ENCODE peak calls at places on chromosomes 16 and 17, in four cellular contexts. D, H, O and B are unnamed samples.

GRCh38 chr16:84635702-84636101 is 12.6 kb upstream of the KLHL36 start:
- DNase-seq in O (no peak), H (no peak), D (no peak), B (no peak)

GRCh38 chr17:153851-154250 is 16.5 kb downstream of the SCGB1C2 start:
- DNase-seq in O (no peak), H (no peak), D (no peak), B (no peak)

GRCh38 chr16:71540-72341 is 690 bp downstream of the RHBDF1 start:
- DNase-seq in H (no peak), D (peak; percentile 67), O (no peak), B (peak; percentile 79)

GRCh38 chr17:60941028-60941427 is 263.4 kb downstream of the BCAS3 start:
- DNase-seq in H (peak; percentile 0), D (peak; percentile 68), O (no peak), B (no peak)

GRCh38 chr16:53456625-53457024 is 22.4 kb downstream of the RBL2 start:
- DNase-seq in D (no peak), O (no peak), H (no peak), B (no peak)

GRCh38 chr17:47895254-47895855 is 681 bp upstream of the SP2 start:
- DNase-seq in O (no peak), H (peak; percentile 32), D (no peak), B (peak; percentile 60)

GRCh38 chr16:30899794-30900193 is 3.4 kb downstream of the CTF1 start:
- DNase-seq in D (no peak), H (no peak), O (no peak), B (no peak)

GRCh38 chr16:56207421-56207820 is 16.1 kb downstream of the GNAO1 start:
- DNase-seq in H (no peak), O (no peak), D (no peak), B (no peak)

GRCh38 chr17:68843522-68843921 is 111.7 kb downstream of the ABCA8 start:
- DNase-seq in D (no peak), H (no peak), O (no peak), B (no peak)

GRCh38 chr16:17629936-17630335 is 159.2 kb upstream of the XYLT1 start:
- DNase-seq in H (no peak), D (no peak), O (no peak), B (no peak)

GRCh38 chr17:40415390-40415789 is 2.3 kb downstream of the TOP2A start:
- DNase-seq in H (no peak), D (no peak), O (peak; percentile 6), B (no peak)

GRCh38 chr16:25707982-25708583 is 16.3 kb downstream of the HS3ST4 start:
- DNase-seq in O (no peak), H (no peak), D (peak; percentile 21), B (no peak)

GRCh38 chr17:3843935-3844516 is 2.0 kb downstream of the NCBP3 start:
- DNase-seq in O (peak; percentile 2), H (no peak), D (no peak), B (no peak)

GRCh38 chr17:28550858-28551257 is 1.6 kb downstream of the UNC119 start:
- DNase-seq in O (no peak), D (no peak), H (no peak), B (no peak)

GRCh38 chr16:70777973-70778406 is 23.0 kb downstream of the VAC14 start:
- DNase-seq in D (no peak), H (no peak), O (no peak), B (no peak)

GRCh38 chr16:54912720-54913119 is 17.9 kb upstream of the IRX5 start:
- DNase-seq in O (no peak), H (no peak), D (no peak), B (no peak)

GRCh38 chr16:23339781-23340180 is 37.7 kb downstream of the SCNN1B start:
- DNase-seq in H (no peak), D (no peak), O (no peak), B (no peak)

GRCh38 chr16:30565526-30565925 is 6.0 kb downstream of the ZNF688 start:
- DNase-seq in O (no peak), H (no peak), D (no peak), B (no peak)

GRCh38 chr17:80216473-80217456 is 3.4 kb downstream of the SGSH start:
- DNase-seq in D (no peak), O (no peak), H (no peak), B (no peak)

GRCh38 chr16:23826528-23827244 is 9.1 kb upstream of the PRKCB start:
- DNase-seq in H (peak; percentile 29), O (no peak), D (no peak), B (no peak)

GRCh38 chr17:36601303-36602029 is at the start of gene MRM1:
- DNase-seq in O (peak; percentile 91), D (peak; percentile 92), H (peak; percentile 93), B (peak; percentile 96)

GRCh38 chr17:60601443-60602384 is 1.7 kb downstream of the PPM1D start:
- DNase-seq in O (peak; percentile 82), H (peak; percentile 84), D (peak; percentile 58), B (peak; percentile 62)

GRCh38 chr16:47565454-47565853 is 104.3 kb downstream of the PHKB start:
- DNase-seq in H (peak; percentile 26), O (no peak), D (peak; percentile 52), B (peak; percentile 16)

GRCh38 chr16:89596957-89597644 is 16.3 kb upstream of the DPEP1 start:
- DNase-seq in H (no peak), D (no peak), O (no peak), B (no peak)

GRCh38 chr17:66302761-66303626 is 581 bp downstream of the PRKCA start:
- DNase-seq in H (peak; percentile 63), O (peak; percentile 36), D (peak; percentile 61), B (peak; percentile 78)

GRCh38 chr16:80704751-80705150 is 99.6 kb downstream of the CDYL2 start:
- DNase-seq in D (no peak), O (no peak), H (no peak), B (no peak)

GRCh38 chr17:79629548-79630049 is 18.7 kb upstream of the RBFOX3 start:
- DNase-seq in O (no peak), H (no peak), D (no peak), B (no peak)

GRCh38 chr17:6020376-6021010 is 49.7 kb upstream of the WSCD1 start:
- DNase-seq in D (no peak), O (no peak), H (no peak), B (no peak)

GRCh38 chr17:40607641-40608040 is 40.0 kb downstream of the SMARCE1 start:
- DNase-seq in O (no peak), H (no peak), D (no peak), B (no peak)

GRCh38 chr16:24741862-24742261 is 12.4 kb downstream of the TNRC6A start:
- DNase-seq in O (no peak), H (no peak), D (no peak), B (no peak)

GRCh38 chr16:69166221-69166833 is 20.6 kb upstream of the SNTB2 start:
- DNase-seq in D (no peak), H (no peak), O (no peak), B (no peak)

GRCh38 chr17:28916302-28916934 is 13.5 kb upstream of the DHRS13 start:
- DNase-seq in H (no peak), O (peak; percentile 23), D (peak; percentile 38), B (no peak)

GRCh38 chr17:21072623-21073278 is 29.9 kb upstream of the USP22 start:
- DNase-seq in H (no peak), O (no peak), D (no peak), B (no peak)

GRCh38 chr17:60557805-60558204 is 31.8 kb upstream of the APPBP2 start:
- DNase-seq in D (no peak), O (no peak), H (no peak), B (no peak)

GRCh38 chr16:20611350-20611902 is 35.3 kb upstream of the ACSM2B start:
- DNase-seq in O (peak; percentile 80), H (peak; percentile 70), D (no peak), B (no peak)

GRCh38 chr17:77722366-77722765 is 236.1 kb upstream of the TNRC6C start:
- DNase-seq in O (no peak), H (no peak), D (no peak), B (no peak)